ENCODE peak calls at places on chromosomes 1 and 21, in nine cellular contexts. Q, V, K, P, J, C, R, N and W are unnamed samples.

GRCh38 chr1:54239041-54239410 is 39.1 kb downstream of the MRPL37 start:
- DNase-seq in Q (no peak), V (no peak), K (no peak), P (no peak), J (no peak), C (no peak), R (no peak), N (no peak), W (no peak)

GRCh38 chr1:30320581-30320890 is 402.8 kb downstream of the MATN1 start:
- DNase-seq in Q (no peak), V (no peak), K (no peak), P (no peak), J (no peak), C (no peak), R (no peak), N (no peak), W (no peak)

GRCh38 chr21:41167348-41168342 is at the start of gene BACE2:
- DNase-seq in Q (no peak), V (peak), K (peak), P (peak), J (peak), C (peak), R (peak), N (peak), W (peak)

GRCh38 chr1:183653876-183654451 is 848 bp upstream of the APOBEC4 start:
- DNase-seq in Q (no peak), V (no peak), K (no peak), P (no peak), J (no peak), C (no peak), R (no peak), N (no peak), W (no peak)

GRCh38 chr1:162916821-162917613 is 56.0 kb upstream of the CCDC190 start:
- DNase-seq in Q (no peak), V (no peak), K (no peak), P (no peak), J (no peak), C (no peak), R (no peak), N (no peak), W (no peak)

GRCh38 chr1:207240325-207241095 is 81.0 kb upstream of the CD55 start:
- DNase-seq in Q (no peak), V (no peak), K (no peak), P (no peak), J (no peak), C (no peak), R (no peak), N (peak), W (no peak)

GRCh38 chr1:230303822-230304221 is 122.3 kb downstream of the PGBD5 start:
- DNase-seq in Q (peak), V (no peak), K (no peak), P (no peak), J (no peak), C (no peak), R (no peak), N (no peak), W (no peak)

GRCh38 chr1:31617917-31618746 is 643 bp downstream of the HCRTR1 start:
- DNase-seq in Q (peak), V (peak), K (no peak), P (peak), J (peak), C (peak), R (no peak), N (peak), W (peak)

GRCh38 chr1:87463917-87464565 is 135.4 kb downstream of the LMO4 start:
- DNase-seq in Q (no peak), V (no peak), K (no peak), P (no peak), J (no peak), C (peak), R (no peak), N (no peak), W (no peak)

GRCh38 chr1:203322480-203323179 is 17.3 kb downstream of the BTG2 start:
- DNase-seq in Q (no peak), V (no peak), K (peak), P (peak), J (no peak), C (peak), R (peak), N (no peak), W (no peak)

GRCh38 chr1:203204776-203205175 is 18.3 kb upstream of the CHI3L1 start:
- DNase-seq in Q (no peak), V (no peak), K (peak), P (no peak), J (no peak), C (no peak), R (no peak), N (no peak), W (no peak)

GRCh38 chr1:47709302-47710074 is 271.6 kb downstream of the FOXD2 start:
- DNase-seq in Q (peak), V (no peak), K (no peak), P (no peak), J (no peak), C (peak), R (no peak), N (peak), W (no peak)

GRCh38 chr1:7613106-7613850 is 157.8 kb upstream of the VAMP3 start:
- DNase-seq in Q (no peak), V (peak), K (peak), P (no peak), J (no peak), C (no peak), R (no peak), N (no peak), W (no peak)

GRCh38 chr21:44925027-44925755 is 4.5 kb upstream of the ITGB2 start:
- DNase-seq in Q (peak), V (no peak), K (no peak), P (no peak), J (no peak), C (no peak), R (no peak), N (no peak), W (no peak)

GRCh38 chr1:71857862-71858261 is 424.5 kb downstream of the NEGR1 start:
- DNase-seq in Q (peak), V (no peak), K (no peak), P (no peak), J (no peak), C (no peak), R (no peak), N (no peak), W (no peak)

GRCh38 chr21:26777166-26777565 is 68.0 kb downstream of the ADAMTS1 start:
- DNase-seq in Q (no peak), V (no peak), K (no peak), P (no peak), J (no peak), C (no peak), R (no peak), N (no peak), W (no peak)

GRCh38 chr21:29230541-29231275 is 68.0 kb upstream of the BACH1 start:
- DNase-seq in Q (no peak), V (no peak), K (no peak), P (no peak), J (no peak), C (no peak), R (no peak), N (no peak), W (no peak)

GRCh38 chr1:234975122-234975940 is 153.3 kb downstream of the TOMM20 start:
- DNase-seq in Q (peak), V (no peak), K (peak), P (no peak), J (no peak), C (no peak), R (no peak), N (peak), W (no peak)

GRCh38 chr1:11184973-11185372 is 4.2 kb upstream of the ANGPTL7 start:
- DNase-seq in Q (no peak), V (no peak), K (no peak), P (no peak), J (no peak), C (no peak), R (no peak), N (no peak), W (no peak)

GRCh38 chr21:34129039-34129891 is 55.9 kb downstream of the MRPS6 start:
- DNase-seq in Q (no peak), V (peak), K (peak), P (peak), J (peak), C (peak), R (no peak), N (no peak), W (peak)

GRCh38 chr1:28886731-28887417 is 27.5 kb upstream of the EPB41 start:
- DNase-seq in Q (peak), V (peak), K (peak), P (peak), J (peak), C (peak), R (peak), N (peak), W (peak)
- TF ChIP-seq POLR2A in Q (peak), V (peak), K (peak), P (peak), J (no peak), C (peak), R (no peak), N (no peak), W (no peak)

GRCh38 chr1:50369008-50369634 is 54.1 kb downstream of the DMRTA2 start:
- DNase-seq in Q (no peak), V (no peak), K (no peak), P (no peak), J (no peak), C (no peak), R (no peak), N (no peak), W (no peak)

GRCh38 chr1:50369830-50370229 is 53.4 kb downstream of the DMRTA2 start:
- DNase-seq in Q (peak), V (no peak), K (no peak), P (no peak), J (no peak), C (no peak), R (no peak), N (peak), W (no peak)

GRCh38 chr1:50371749-50372148 is 51.5 kb downstream of the DMRTA2 start:
- DNase-seq in Q (no peak), V (no peak), K (no peak), P (no peak), J (no peak), C (no peak), R (no peak), N (peak), W (no peak)

GRCh38 chr1:50373532-50373931 is 49.7 kb downstream of the DMRTA2 start:
- DNase-seq in Q (no peak), V (no peak), K (no peak), P (no peak), J (no peak), C (no peak), R (no peak), N (no peak), W (no peak)

DNA sequence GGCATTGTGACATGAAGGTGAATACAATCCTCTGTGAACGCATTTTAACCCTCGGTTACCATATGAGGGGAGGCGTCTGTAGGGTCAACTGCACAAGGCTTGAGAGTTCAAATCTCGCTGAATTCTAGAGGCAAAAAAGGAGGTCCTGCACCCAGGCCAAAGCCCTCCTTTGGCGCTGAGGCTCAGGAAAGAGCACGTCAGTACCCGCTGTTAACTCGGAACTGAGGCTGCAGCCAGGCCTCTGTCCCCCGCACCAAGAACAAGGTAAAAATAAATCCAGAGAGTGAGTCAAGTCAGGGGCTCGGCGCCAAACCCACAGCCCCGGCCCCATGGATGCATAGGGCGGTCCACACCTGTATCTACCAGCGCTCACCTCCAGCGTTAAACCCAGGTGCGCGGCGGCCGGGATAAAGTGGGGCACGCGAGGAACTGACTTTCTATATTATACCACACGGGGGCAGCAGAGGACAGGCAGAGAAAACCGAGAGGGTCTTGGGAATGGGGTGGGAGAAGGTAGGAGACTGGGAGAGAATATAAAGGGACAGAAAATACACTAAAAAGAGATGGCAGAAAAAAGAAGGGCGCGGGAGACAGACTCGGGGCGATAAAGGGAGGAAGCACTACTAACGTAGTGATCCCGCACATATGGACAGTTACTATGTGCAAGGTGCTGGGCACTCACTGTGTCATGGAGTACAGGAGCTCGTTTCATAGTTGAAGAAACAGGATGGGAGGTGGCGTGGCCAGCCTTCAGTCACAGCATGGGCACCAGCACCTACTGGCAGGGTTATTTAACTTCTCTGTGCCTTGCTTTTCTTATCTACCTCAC is 54.9 kb downstream of the DMRTA2 start:
- DNase-seq in Q (peak), V (peak), K (no peak), P (no peak), J (peak), C (peak), R (no peak), N (peak), W (no peak)
- TF ChIP-seq POLR2A in Q (no peak), V (no peak), K (no peak), P (no peak), J (no peak), C (no peak), R (no peak), N (no peak), W (no peak)

GRCh38 chr1:85327759-85328158 is 51.3 kb upstream of the BCL10 start:
- DNase-seq in Q (no peak), V (no peak), K (no peak), P (no peak), J (no peak), C (no peak), R (no peak), N (no peak), W (no peak)
- TF ChIP-seq POLR2A in Q (no peak), V (no peak), K (no peak), P (no peak), J (no peak), C (no peak), R (no peak), N (no peak), W (no peak)

DNA sequence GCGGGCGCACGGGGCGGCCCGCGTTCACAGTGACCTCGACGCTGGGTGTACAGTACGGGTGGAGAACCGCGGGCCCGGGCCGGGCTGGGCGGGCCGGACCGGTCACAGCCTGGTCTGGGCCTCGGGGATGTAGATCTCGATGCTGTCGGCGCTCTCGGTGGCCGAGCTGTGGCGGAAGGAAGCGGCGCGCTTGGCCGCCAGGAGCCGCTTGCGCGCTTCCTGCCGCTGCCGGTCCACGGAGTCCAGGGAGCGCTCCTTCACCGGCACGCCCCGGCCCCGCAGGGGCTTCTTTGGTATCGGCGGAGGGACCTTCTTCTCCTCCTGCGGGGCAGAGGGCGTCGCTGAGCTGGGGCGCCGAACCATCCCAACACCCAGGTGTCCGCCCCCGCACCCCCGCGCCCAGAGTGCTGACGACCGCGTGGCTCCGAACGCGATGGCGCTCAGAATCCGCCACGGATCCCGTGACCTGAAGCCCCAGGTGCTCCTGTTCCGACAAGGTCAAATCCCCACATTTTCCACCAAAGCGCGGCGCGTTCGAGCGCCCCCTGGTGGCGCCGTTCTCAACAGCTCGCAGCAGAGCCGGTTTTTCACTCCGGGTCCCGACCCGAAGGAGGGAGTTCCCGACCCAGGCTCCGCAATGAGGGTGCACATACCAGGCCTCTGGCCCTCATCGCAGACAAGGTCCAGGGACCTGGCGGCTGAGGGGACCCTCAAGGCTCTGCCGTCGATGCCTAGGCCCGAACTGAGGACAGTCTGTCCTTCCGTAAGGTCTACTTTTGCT is 6.6 kb upstream of the SMIM12 start:
- DNase-seq in Q (peak), V (peak), K (peak), P (peak), J (peak), C (peak), R (peak), N (peak), W (peak)
- TF ChIP-seq POLR2A in Q (no peak), V (no peak), K (no peak), P (no peak), J (no peak), C (peak), R (peak), N (no peak), W (no peak)

DNA sequence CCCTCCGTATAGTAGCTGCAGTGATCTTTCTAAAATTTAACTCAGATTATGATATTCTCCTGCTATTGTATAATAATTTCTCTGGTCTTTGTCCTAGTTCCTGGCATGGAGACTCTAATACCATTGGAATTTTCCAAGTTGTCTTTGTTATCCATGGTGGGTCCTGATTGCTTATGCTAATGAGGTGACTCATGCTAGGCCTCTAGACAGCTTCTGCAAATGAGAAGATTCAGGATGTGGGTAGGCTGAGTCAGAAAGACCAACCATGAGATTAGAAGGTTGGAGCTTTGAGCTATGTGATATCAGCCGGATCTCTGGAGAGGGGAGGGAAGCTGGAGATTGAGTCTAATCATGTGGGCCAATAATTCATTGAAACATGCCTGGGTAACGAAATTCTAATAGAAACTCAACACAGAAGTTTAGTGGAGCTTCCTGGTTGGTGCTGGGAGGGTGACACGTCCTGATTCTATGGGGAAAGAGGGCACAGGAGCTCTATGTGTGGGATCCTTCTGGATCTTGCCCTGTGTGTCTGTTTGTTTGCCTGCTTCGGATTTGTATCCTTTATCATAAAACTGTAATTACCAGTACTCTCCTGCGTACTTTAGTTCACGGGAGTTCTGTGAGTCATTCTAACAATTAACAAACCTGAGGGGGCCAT is 73.2 kb upstream of the CNIH3 start:
- DNase-seq in Q (peak), V (no peak), K (no peak), P (no peak), J (no peak), C (no peak), R (no peak), N (peak), W (peak)
- TF ChIP-seq POLR2A in Q (no peak), V (no peak), K (no peak), P (no peak), J (no peak), C (no peak), R (no peak), N (no peak), W (no peak)

GRCh38 chr1:85465099-85465790 is at the start of gene DDAH1:
- DNase-seq in Q (no peak), V (peak), K (peak), P (peak), J (peak), C (peak), R (no peak), N (peak), W (peak)
- TF ChIP-seq POLR2A in Q (no peak), V (no peak), K (no peak), P (peak), J (no peak), C (no peak), R (peak), N (no peak), W (peak)